ENCODE peak calls at places on chromosomes 11 and 22, in seven cellular contexts. One of them, this sample, is unnamed.

GRCh38 chr11:789951-790350 is at the start of gene CEND1:
- DNase-seq in H9: no peak
- DNase-seq in IMR-90: peak; percentile 54
- DNase-seq in mesenchymal stem cell: peak; percentile 24
- DNase-seq in H1: no peak
- DNase-seq in trophoblast cell: no peak
- DNase-seq in mesendoderm: no peak
- DNase-seq in this sample: peak; percentile 51

GRCh38 chr11:22479986-22480740 is 142.0 kb downstream of the SLC17A6 start:
- DNase-seq in H1: no peak
- DNase-seq in trophoblast cell: no peak
- DNase-seq in H9: no peak
- DNase-seq in mesendoderm: no peak
- DNase-seq in IMR-90: no peak
- DNase-seq in mesenchymal stem cell: no peak
- DNase-seq in this sample: no peak

GRCh38 chr11:109606256-109606655 is 184.3 kb downstream of the C11orf87 start:
- DNase-seq in trophoblast cell: no peak
- DNase-seq in mesenchymal stem cell: no peak
- DNase-seq in IMR-90: no peak
- DNase-seq in H1: no peak
- DNase-seq in mesendoderm: no peak
- DNase-seq in H9: no peak
- DNase-seq in this sample: no peak

GRCh38 chr11:43579171-43579918 is 101.2 kb upstream of the HSD17B12 start:
- DNase-seq in mesendoderm: peak; percentile 79
- DNase-seq in mesenchymal stem cell: peak; percentile 57
- DNase-seq in H1: no peak
- DNase-seq in trophoblast cell: no peak
- DNase-seq in H9: peak; percentile 78
- DNase-seq in IMR-90: peak; percentile 42
- DNase-seq in this sample: no peak

GRCh38 chr11:77411238-77411637 is 62.7 kb downstream of the PAK1 start:
- DNase-seq in mesenchymal stem cell: peak; percentile 42
- DNase-seq in trophoblast cell: no peak
- DNase-seq in IMR-90: peak; percentile 30
- DNase-seq in H9: no peak
- DNase-seq in H1: no peak
- DNase-seq in mesendoderm: peak; percentile 47
- DNase-seq in this sample: no peak

GRCh38 chr11:1829039-1829820 is 5.6 kb upstream of the SYT8 start:
- DNase-seq in trophoblast cell: peak; percentile 52
- DNase-seq in mesenchymal stem cell: peak; percentile 49
- DNase-seq in H1: no peak
- DNase-seq in mesendoderm: no peak
- DNase-seq in IMR-90: peak; percentile 43
- DNase-seq in H9: no peak
- DNase-seq in this sample: no peak

GRCh38 chr22:32558681-32559355 is 84.2 kb downstream of the FBXO7 start:
- DNase-seq in H1: no peak
- DNase-seq in H9: no peak
- DNase-seq in mesendoderm: no peak
- DNase-seq in IMR-90: peak; percentile 79
- DNase-seq in mesenchymal stem cell: peak; percentile 71
- DNase-seq in trophoblast cell: no peak
- DNase-seq in this sample: no peak

GRCh38 chr11:476416-476815 is 26.3 kb downstream of the PTDSS2 start:
- DNase-seq in H9: no peak
- DNase-seq in IMR-90: no peak
- DNase-seq in trophoblast cell: no peak
- DNase-seq in mesenchymal stem cell: no peak
- DNase-seq in mesendoderm: no peak
- DNase-seq in H1: no peak
- DNase-seq in this sample: no peak

GRCh38 chr22:31148953-31149627 is 8.8 kb upstream of the PLA2G3 start:
- DNase-seq in mesenchymal stem cell: peak; percentile 80
- DNase-seq in mesendoderm: peak; percentile 89
- DNase-seq in H1: peak; percentile 71
- DNase-seq in trophoblast cell: peak; percentile 64
- DNase-seq in H9: peak; percentile 91
- DNase-seq in IMR-90: peak; percentile 80
- DNase-seq in this sample: peak; percentile 52

GRCh38 chr11:73800407-73800806 is 12.7 kb downstream of the MRPL48 start:
- DNase-seq in H9: no peak
- DNase-seq in trophoblast cell: no peak
- DNase-seq in mesendoderm: no peak
- DNase-seq in mesenchymal stem cell: no peak
- DNase-seq in IMR-90: no peak
- DNase-seq in H1: no peak
- DNase-seq in this sample: no peak

GRCh38 chr11:21839870-21840269 is 353.0 kb upstream of the ANO5 start:
- DNase-seq in H1: no peak
- DNase-seq in mesenchymal stem cell: no peak
- DNase-seq in IMR-90: no peak
- DNase-seq in H9: no peak
- DNase-seq in mesendoderm: no peak
- DNase-seq in trophoblast cell: no peak
- DNase-seq in this sample: no peak

GRCh38 chr11:7208391-7208790 is 43.3 kb upstream of the SYT9 start:
- DNase-seq in H1: no peak
- DNase-seq in mesendoderm: no peak
- DNase-seq in trophoblast cell: no peak
- DNase-seq in IMR-90: no peak
- DNase-seq in H9: no peak
- DNase-seq in mesenchymal stem cell: no peak
- DNase-seq in this sample: no peak

GRCh38 chr22:23503736-23504440 is 76.2 kb downstream of the IGLL1 start:
- DNase-seq in trophoblast cell: no peak
- DNase-seq in IMR-90: no peak
- DNase-seq in H1: no peak
- DNase-seq in mesenchymal stem cell: no peak
- DNase-seq in mesendoderm: no peak
- DNase-seq in H9: no peak
- DNase-seq in this sample: no peak

GRCh38 chr11:61587541-61587941 is 6.7 kb upstream of the SYT7 start:
- DNase-seq in trophoblast cell: no peak
- DNase-seq in H9: peak; percentile 71
- DNase-seq in IMR-90: no peak
- DNase-seq in H1: no peak
- DNase-seq in mesendoderm: peak; percentile 75
- DNase-seq in mesenchymal stem cell: no peak
- DNase-seq in this sample: peak; percentile 43

GRCh38 chr11:64123679-64124078 is 42.2 kb downstream of the MACROD1 start:
- DNase-seq in H9: no peak
- DNase-seq in IMR-90: no peak
- DNase-seq in mesendoderm: no peak
- DNase-seq in mesenchymal stem cell: no peak
- DNase-seq in H1: no peak
- DNase-seq in trophoblast cell: no peak
- DNase-seq in this sample: no peak

GRCh38 chr11:64123102-64123434 is 42.8 kb downstream of the MACROD1 start:
- DNase-seq in mesendoderm: no peak
- DNase-seq in trophoblast cell: no peak
- DNase-seq in H1: no peak
- DNase-seq in IMR-90: no peak
- DNase-seq in mesenchymal stem cell: no peak
- DNase-seq in H9: no peak
- DNase-seq in this sample: no peak

GRCh38 chr11:64121637-64122410 is 44.1 kb downstream of the MACROD1 start:
- DNase-seq in H9: no peak
- DNase-seq in H1: no peak
- DNase-seq in mesenchymal stem cell: peak; percentile 93
- DNase-seq in mesendoderm: no peak
- DNase-seq in IMR-90: peak; percentile 95
- DNase-seq in trophoblast cell: peak; percentile 15
- DNase-seq in this sample: no peak

GRCh38 chr11:64120951-64121569 is 44.9 kb downstream of the MACROD1 start:
- DNase-seq in IMR-90: peak; percentile 24
- DNase-seq in mesendoderm: no peak
- DNase-seq in trophoblast cell: no peak
- DNase-seq in mesenchymal stem cell: peak; percentile 36
- DNase-seq in H1: no peak
- DNase-seq in H9: no peak
- DNase-seq in this sample: no peak

DNA sequence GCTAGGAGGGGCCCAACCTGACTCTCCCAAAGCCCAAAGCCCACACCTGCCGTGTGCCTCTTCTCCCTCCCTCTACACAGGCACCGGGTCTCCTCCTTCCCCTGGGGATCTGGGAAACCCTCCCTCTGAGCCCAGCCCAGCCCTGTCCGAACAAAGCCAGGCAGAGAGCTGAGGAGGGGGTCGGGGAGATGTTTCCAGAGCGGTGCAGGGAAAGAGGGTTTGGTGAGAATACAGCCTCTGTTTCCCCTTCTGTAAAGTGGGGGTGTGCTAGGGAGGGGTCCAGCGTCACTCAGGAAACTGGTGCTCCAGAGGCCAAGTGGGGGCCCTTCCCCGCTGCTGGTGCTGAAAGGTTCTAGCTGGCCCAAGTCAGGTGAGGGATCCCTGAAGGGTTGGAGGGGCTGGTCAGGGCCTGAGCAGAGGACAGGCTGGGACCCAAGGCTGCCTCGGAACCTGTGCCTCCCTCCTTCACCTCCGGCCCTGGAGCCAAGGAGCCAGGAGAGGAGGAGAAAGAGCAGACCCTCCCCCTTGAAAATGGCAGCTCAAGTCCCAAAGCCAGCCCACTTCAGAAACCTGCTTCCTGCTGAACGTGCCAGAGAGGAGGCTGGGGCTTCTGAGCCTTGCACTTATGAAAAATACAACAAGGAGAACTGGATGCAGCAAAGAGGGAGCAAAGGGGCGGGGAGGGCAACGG is 43.4 kb downstream of the MACROD1 start:
- DNase-seq in IMR-90: no peak
- DNase-seq in mesendoderm: no peak
- DNase-seq in mesenchymal stem cell: no peak
- DNase-seq in trophoblast cell: no peak
- DNase-seq in H1: no peak
- DNase-seq in H9: no peak
- DNase-seq in this sample: no peak
- H3K23ac ChIP-seq in IMR-90: peak overlapping the region; percentile 92
- H3K23ac ChIP-seq in mesendoderm: no peak overlapping the region
- H3K23ac ChIP-seq in mesenchymal stem cell: no peak overlapping the region
- H3K23ac ChIP-seq in trophoblast cell: no peak overlapping the region
- H3K23ac ChIP-seq in H1: no peak overlapping the region
- H3K23ac ChIP-seq in H9: no peak overlapping the region
- H3K23ac ChIP-seq in this sample: peak overlapping the region; percentile 11

DNA sequence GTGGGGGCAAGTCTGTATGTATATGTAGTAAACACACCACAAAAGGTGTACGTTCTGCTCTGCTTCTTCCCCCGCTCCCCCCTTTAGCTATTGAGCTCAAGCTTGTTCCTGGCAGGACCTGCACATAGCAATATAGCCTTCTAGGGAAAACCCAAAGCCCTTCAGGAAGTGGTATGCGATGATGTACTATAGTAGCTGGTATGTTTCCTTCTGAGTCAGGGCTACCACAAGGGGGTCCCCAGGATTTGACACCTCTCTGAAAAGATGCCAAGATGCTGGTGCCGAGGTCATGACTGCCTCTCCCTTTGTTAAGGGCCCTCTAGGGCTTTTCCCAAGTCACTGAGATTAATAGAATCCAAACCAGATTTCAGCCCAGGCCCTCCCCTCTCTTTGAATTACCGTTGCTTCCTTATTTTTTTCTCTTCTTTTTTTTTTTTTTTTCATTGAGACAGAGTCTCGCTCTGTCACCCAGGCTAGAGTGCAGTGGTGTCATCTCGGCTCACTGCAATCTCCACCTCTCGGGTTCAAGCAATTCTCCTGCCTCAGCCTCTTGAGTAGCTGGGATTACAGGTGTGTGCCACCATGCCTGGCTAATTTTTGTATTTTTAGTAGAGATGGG is 268.4 kb downstream of the ETS1 start:
- DNase-seq in trophoblast cell: no peak
- DNase-seq in IMR-90: peak; percentile 44
- DNase-seq in mesendoderm: peak; percentile 44
- DNase-seq in H1: no peak
- DNase-seq in mesenchymal stem cell: no peak
- DNase-seq in H9: no peak
- DNase-seq in this sample: no peak
- H3K4me2 ChIP-seq in trophoblast cell: no peak overlapping the region
- H3K4me2 ChIP-seq in IMR-90: no peak overlapping the region
- H3K4me2 ChIP-seq in mesendoderm: no peak overlapping the region
- H3K4me2 ChIP-seq in H1: no peak overlapping the region
- H3K4me2 ChIP-seq in mesenchymal stem cell: no peak overlapping the region
- H3K4me2 ChIP-seq in H9: no peak overlapping the region
- H3K4me2 ChIP-seq in this sample: no peak overlapping the region

GRCh38 chr11:94493146-94493442 is 550 bp downstream of the MRE11 start:
- DNase-seq in IMR-90: no peak
- DNase-seq in H9: no peak
- DNase-seq in mesendoderm: no peak
- DNase-seq in H1: no peak
- DNase-seq in mesenchymal stem cell: no peak
- DNase-seq in trophoblast cell: no peak
- DNase-seq in this sample: no peak
- H3K23ac ChIP-seq in IMR-90: peak overlapping the region; percentile 87
- H3K23ac ChIP-seq in H9: no peak overlapping the region
- H3K23ac ChIP-seq in mesendoderm: no peak overlapping the region
- H3K23ac ChIP-seq in H1: no peak overlapping the region
- H3K23ac ChIP-seq in mesenchymal stem cell: no peak overlapping the region
- H3K23ac ChIP-seq in trophoblast cell: no peak overlapping the region
- H3K23ac ChIP-seq in this sample: no peak overlapping the region

GRCh38 chr11:122690801-122691649 is 35.5 kb downstream of the UBASH3B start:
- DNase-seq in mesenchymal stem cell: peak; percentile 77
- DNase-seq in H9: no peak
- DNase-seq in mesendoderm: no peak
- DNase-seq in H1: no peak
- DNase-seq in IMR-90: peak; percentile 57
- DNase-seq in trophoblast cell: no peak
- DNase-seq in this sample: no peak
- H3K4me2 ChIP-seq in mesenchymal stem cell: no peak overlapping the region
- H3K4me2 ChIP-seq in H9: no peak overlapping the region
- H3K4me2 ChIP-seq in mesendoderm: no peak overlapping the region
- H3K4me2 ChIP-seq in H1: no peak overlapping the region
- H3K4me2 ChIP-seq in IMR-90: peak overlapping the region; percentile 62
- H3K4me2 ChIP-seq in trophoblast cell: no peak overlapping the region
- H3K4me2 ChIP-seq in this sample: no peak overlapping the region

GRCh38 chr11:85854557-85855340 is 434 bp upstream of the CCDC83 start:
- DNase-seq in mesenchymal stem cell: peak; percentile 94
- DNase-seq in mesendoderm: peak; percentile 98
- DNase-seq in H1: peak; percentile 91
- DNase-seq in IMR-90: peak; percentile 90
- DNase-seq in trophoblast cell: peak; percentile 93
- DNase-seq in H9: peak; percentile 97
- DNase-seq in this sample: peak; percentile 92
- H3K23ac ChIP-seq in mesenchymal stem cell: no peak overlapping the region
- H3K23ac ChIP-seq in mesendoderm: no peak overlapping the region
- H3K23ac ChIP-seq in H1: no peak overlapping the region
- H3K23ac ChIP-seq in IMR-90: peak overlapping the region; percentile 98
- H3K23ac ChIP-seq in trophoblast cell: no peak overlapping the region
- H3K23ac ChIP-seq in H9: no peak overlapping the region
- H3K23ac ChIP-seq in this sample: peak overlapping the region; percentile 91

GRCh38 chr11:86740628-86741488 is 59.5 kb upstream of the PRSS23 start:
- DNase-seq in IMR-90: peak; percentile 98
- DNase-seq in mesenchymal stem cell: peak; percentile 96
- DNase-seq in H1: peak; percentile 58
- DNase-seq in H9: peak; percentile 74
- DNase-seq in trophoblast cell: peak; percentile 87
- DNase-seq in mesendoderm: peak; percentile 98
- DNase-seq in this sample: peak; percentile 49
- H3K4me2 ChIP-seq in IMR-90: peak overlapping the region; percentile 45
- H3K4me2 ChIP-seq in mesenchymal stem cell: no peak overlapping the region
- H3K4me2 ChIP-seq in H1: no peak overlapping the region
- H3K4me2 ChIP-seq in H9: no peak overlapping the region
- H3K4me2 ChIP-seq in trophoblast cell: peak overlapping the region; percentile 15
- H3K4me2 ChIP-seq in mesendoderm: no peak overlapping the region
- H3K4me2 ChIP-seq in this sample: no peak overlapping the region

This sample was measured in neuronal stem cell.